ENCODE peak calls at places on chromosome 13, in seven cellular contexts. One of them, this sample, is unnamed.
A peak's percentile ranks its signal among the peaks of the same experiment; 100 is the strongest.

GRCh38 chr13:92390217-92390616 is 836.4 kb upstream of the GPC6 start:
- DNase-seq in dorsolateral prefrontal cortex: no peak
- DNase-seq in endothelial cell: no peak
- DNase-seq in stimulated activated naive CD4-positive, alpha-beta T cell: no peak
- DNase-seq in astrocyte of the spinal cord: no peak
- DNase-seq in fibroblast of mammary gland: no peak
- DNase-seq in NB4: no peak
- DNase-seq in this sample: no peak

GRCh38 chr13:111458001-111458531 is 137.6 kb downstream of the TEX29 start:
- DNase-seq in dorsolateral prefrontal cortex: no peak
- DNase-seq in endothelial cell: no peak
- DNase-seq in stimulated activated naive CD4-positive, alpha-beta T cell: no peak
- DNase-seq in astrocyte of the spinal cord: no peak
- DNase-seq in fibroblast of mammary gland: no peak
- DNase-seq in NB4: no peak
- DNase-seq in this sample: no peak

GRCh38 chr13:44230071-44230470 is 143.6 kb upstream of the SERP2 start:
- DNase-seq in dorsolateral prefrontal cortex: no peak
- DNase-seq in endothelial cell: no peak
- DNase-seq in stimulated activated naive CD4-positive, alpha-beta T cell: no peak
- DNase-seq in astrocyte of the spinal cord: no peak
- DNase-seq in fibroblast of mammary gland: no peak
- DNase-seq in NB4: no peak
- DNase-seq in this sample: peak; percentile 77

GRCh38 chr13:18943721-18944391 is 237.8 kb downstream of the TUBA3C start:
- DNase-seq in dorsolateral prefrontal cortex: no peak
- DNase-seq in endothelial cell: no peak
- DNase-seq in stimulated activated naive CD4-positive, alpha-beta T cell: no peak
- DNase-seq in astrocyte of the spinal cord: no peak
- DNase-seq in fibroblast of mammary gland: no peak
- DNase-seq in NB4: no peak
- DNase-seq in this sample: no peak

GRCh38 chr13:111186305-111186930 is 71.3 kb downstream of the ARHGEF7 start:
- DNase-seq in dorsolateral prefrontal cortex: no peak
- DNase-seq in endothelial cell: no peak
- DNase-seq in stimulated activated naive CD4-positive, alpha-beta T cell: no peak
- DNase-seq in astrocyte of the spinal cord: no peak
- DNase-seq in fibroblast of mammary gland: no peak
- DNase-seq in NB4: no peak
- DNase-seq in this sample: no peak

GRCh38 chr13:42275098-42275471 is 3.1 kb downstream of the AKAP11 start:
- DNase-seq in dorsolateral prefrontal cortex: no peak
- DNase-seq in endothelial cell: no peak
- DNase-seq in stimulated activated naive CD4-positive, alpha-beta T cell: no peak
- DNase-seq in astrocyte of the spinal cord: no peak
- DNase-seq in fibroblast of mammary gland: peak; percentile 14
- DNase-seq in NB4: peak; percentile 47
- DNase-seq in this sample: no peak

GRCh38 chr13:22648325-22648758 is 532.4 kb upstream of the SGCG start:
- DNase-seq in dorsolateral prefrontal cortex: no peak
- DNase-seq in endothelial cell: no peak
- DNase-seq in stimulated activated naive CD4-positive, alpha-beta T cell: no peak
- DNase-seq in astrocyte of the spinal cord: no peak
- DNase-seq in fibroblast of mammary gland: peak; percentile 7
- DNase-seq in NB4: no peak
- DNase-seq in this sample: no peak

GRCh38 chr13:43787998-43788397 is 1.2 kb upstream of the ENOX1 start:
- DNase-seq in dorsolateral prefrontal cortex: peak; percentile 44
- DNase-seq in endothelial cell: peak; percentile 54
- DNase-seq in stimulated activated naive CD4-positive, alpha-beta T cell: no peak
- DNase-seq in astrocyte of the spinal cord: peak; percentile 61
- DNase-seq in fibroblast of mammary gland: peak; percentile 75
- DNase-seq in NB4: no peak
- DNase-seq in this sample: peak; percentile 52

GRCh38 chr13:42832341-42833153 is 51.2 kb downstream of the FAM216B start:
- DNase-seq in dorsolateral prefrontal cortex: no peak
- DNase-seq in endothelial cell: no peak
- DNase-seq in stimulated activated naive CD4-positive, alpha-beta T cell: no peak
- DNase-seq in astrocyte of the spinal cord: peak; percentile 96
- DNase-seq in fibroblast of mammary gland: peak; percentile 100
- DNase-seq in NB4: peak; percentile 8
- DNase-seq in this sample: peak; percentile 94

GRCh38 chr13:75250526-75251183 is 231.3 kb downstream of the TBC1D4 start:
- DNase-seq in dorsolateral prefrontal cortex: no peak
- DNase-seq in endothelial cell: no peak
- DNase-seq in stimulated activated naive CD4-positive, alpha-beta T cell: no peak
- DNase-seq in astrocyte of the spinal cord: peak; percentile 75
- DNase-seq in fibroblast of mammary gland: peak; percentile 84
- DNase-seq in NB4: no peak
- DNase-seq in this sample: peak; percentile 83

GRCh38 chr13:46329624-46330023 is 57.4 kb downstream of the RUBCNL start:
- DNase-seq in dorsolateral prefrontal cortex: no peak
- DNase-seq in endothelial cell: no peak
- DNase-seq in stimulated activated naive CD4-positive, alpha-beta T cell: no peak
- DNase-seq in astrocyte of the spinal cord: no peak
- DNase-seq in fibroblast of mammary gland: no peak
- DNase-seq in NB4: no peak
- DNase-seq in this sample: no peak

GRCh38 chr13:26540319-26540718 is 17.2 kb upstream of the WASF3 start:
- DNase-seq in dorsolateral prefrontal cortex: no peak
- DNase-seq in endothelial cell: no peak
- DNase-seq in stimulated activated naive CD4-positive, alpha-beta T cell: no peak
- DNase-seq in astrocyte of the spinal cord: no peak
- DNase-seq in fibroblast of mammary gland: no peak
- DNase-seq in NB4: no peak
- DNase-seq in this sample: no peak

GRCh38 chr13:107518780-107519179 is 696.6 kb downstream of the LIG4 start:
- DNase-seq in dorsolateral prefrontal cortex: no peak
- DNase-seq in endothelial cell: no peak
- DNase-seq in stimulated activated naive CD4-positive, alpha-beta T cell: no peak
- DNase-seq in astrocyte of the spinal cord: no peak
- DNase-seq in fibroblast of mammary gland: peak; percentile 3
- DNase-seq in NB4: no peak
- DNase-seq in this sample: peak; percentile 45

GRCh38 chr13:26168835-26169234 is 53.3 kb downstream of the RNF6 start:
- DNase-seq in dorsolateral prefrontal cortex: no peak
- DNase-seq in endothelial cell: no peak
- DNase-seq in stimulated activated naive CD4-positive, alpha-beta T cell: no peak
- DNase-seq in astrocyte of the spinal cord: no peak
- DNase-seq in fibroblast of mammary gland: no peak
- DNase-seq in NB4: no peak
- DNase-seq in this sample: no peak

GRCh38 chr13:109088528-109088927 is 459.1 kb downstream of the MYO16 start:
- DNase-seq in dorsolateral prefrontal cortex: no peak
- DNase-seq in endothelial cell: no peak
- DNase-seq in stimulated activated naive CD4-positive, alpha-beta T cell: no peak
- DNase-seq in astrocyte of the spinal cord: no peak
- DNase-seq in fibroblast of mammary gland: no peak
- DNase-seq in NB4: no peak
- DNase-seq in this sample: no peak

GRCh38 chr13:40386586-40386985 is 279.9 kb downstream of the FOXO1 start:
- DNase-seq in dorsolateral prefrontal cortex: no peak
- DNase-seq in endothelial cell: no peak
- DNase-seq in stimulated activated naive CD4-positive, alpha-beta T cell: no peak
- DNase-seq in astrocyte of the spinal cord: no peak
- DNase-seq in fibroblast of mammary gland: no peak
- DNase-seq in NB4: no peak
- DNase-seq in this sample: no peak

GRCh38 chr13:86946734-86947133 is 724.4 kb upstream of the SLITRK5 start:
- DNase-seq in dorsolateral prefrontal cortex: no peak
- DNase-seq in endothelial cell: no peak
- DNase-seq in stimulated activated naive CD4-positive, alpha-beta T cell: no peak
- DNase-seq in astrocyte of the spinal cord: no peak
- DNase-seq in fibroblast of mammary gland: peak; percentile 5
- DNase-seq in NB4: no peak
- DNase-seq in this sample: no peak

GRCh38 chr13:35768551-35768950 is 292.1 kb upstream of the MAB21L1 start:
- DNase-seq in dorsolateral prefrontal cortex: no peak
- DNase-seq in endothelial cell: no peak
- DNase-seq in stimulated activated naive CD4-positive, alpha-beta T cell: no peak
- DNase-seq in astrocyte of the spinal cord: peak; percentile 76
- DNase-seq in fibroblast of mammary gland: peak; percentile 67
- DNase-seq in NB4: no peak
- DNase-seq in this sample: peak; percentile 76

GRCh38 chr13:52845766-52846566 is 2.5 kb downstream of the PCDH8 start:
- DNase-seq in dorsolateral prefrontal cortex: no peak
- DNase-seq in endothelial cell: peak; percentile 85
- DNase-seq in stimulated activated naive CD4-positive, alpha-beta T cell: no peak
- DNase-seq in astrocyte of the spinal cord: peak; percentile 5
- DNase-seq in fibroblast of mammary gland: no peak
- DNase-seq in NB4: peak; percentile 20
- DNase-seq in this sample: no peak

GRCh38 chr13:99150575-99151370 is 49.9 kb upstream of the UBAC2 start:
- DNase-seq in dorsolateral prefrontal cortex: no peak
- DNase-seq in endothelial cell: no peak
- DNase-seq in stimulated activated naive CD4-positive, alpha-beta T cell: no peak
- DNase-seq in astrocyte of the spinal cord: peak; percentile 63
- DNase-seq in fibroblast of mammary gland: peak; percentile 45
- DNase-seq in NB4: no peak
- DNase-seq in this sample: peak; percentile 27

GRCh38 chr13:111791131-111791530 is 275.8 kb upstream of the SOX1 start:
- DNase-seq in dorsolateral prefrontal cortex: no peak
- DNase-seq in endothelial cell: no peak
- DNase-seq in stimulated activated naive CD4-positive, alpha-beta T cell: no peak
- DNase-seq in astrocyte of the spinal cord: no peak
- DNase-seq in fibroblast of mammary gland: no peak
- DNase-seq in NB4: no peak
- DNase-seq in this sample: no peak

GRCh38 chr13:85266771-85267170 is 532.4 kb downstream of the SLITRK6 start:
- DNase-seq in dorsolateral prefrontal cortex: no peak
- DNase-seq in endothelial cell: no peak
- DNase-seq in stimulated activated naive CD4-positive, alpha-beta T cell: no peak
- DNase-seq in astrocyte of the spinal cord: no peak
- DNase-seq in fibroblast of mammary gland: no peak
- DNase-seq in NB4: no peak
- DNase-seq in this sample: no peak